ENCODE peak calls at places on chromosome 19, in eight cellular contexts. F, G, P, J, D, S, O and A are unnamed samples.
A peak's percentile ranks its signal among the peaks of the same experiment; 100 is the strongest.

GRCh38 chr19:2631213-2631821 is 71.2 kb downstream of the GNG7 start:
- DNase-seq in J (no peak), P (no peak), G (no peak), O (no peak), D (no peak), F (no peak), S (no peak), A (no peak)

GRCh38 chr19:29571181-29571580 is 34.9 kb upstream of the POP4 start:
- DNase-seq in P (no peak), G (no peak), O (no peak), D (no peak), S (no peak), F (no peak), J (no peak), A (no peak)

GRCh38 chr19:32037998-32038732 is 307.2 kb upstream of the ZNF507 start:
- DNase-seq in O (no peak), D (no peak), P (no peak), F (no peak), S (no peak), G (no peak), J (no peak), A (no peak)

GRCh38 chr19:3834349-3835054 is 34.3 kb downstream of the ZFR2 start:
- DNase-seq in F (no peak), G (no peak), P (no peak), O (no peak), J (no peak), S (no peak), D (no peak), A (no peak)

GRCh38 chr19:7004313-7004931 is 16.8 kb downstream of the MBD3L2B start:
- DNase-seq in S (peak; percentile 38), D (peak; percentile 11), P (no peak), J (peak; percentile 59), G (no peak), F (no peak), O (no peak), A (peak; percentile 37)

GRCh38 chr19:11881151-11881800 is 6.3 kb upstream of the ZNF69 start:
- DNase-seq in F (peak; percentile 69), P (peak; percentile 19), S (peak; percentile 73), O (peak; percentile 54), G (peak; percentile 51), D (peak; percentile 8), J (peak; percentile 81), A (peak; percentile 24)

GRCh38 chr19:32708457-32708856 is 11.1 kb upstream of the TDRD12 start:
- DNase-seq in D (no peak), J (no peak), F (no peak), P (no peak), G (no peak), O (peak; percentile 46), S (no peak), A (no peak)

GRCh38 chr19:33234092-33234491 is 8.4 kb upstream of the SLC7A10 start:
- DNase-seq in P (no peak), D (no peak), S (no peak), J (no peak), G (no peak), F (no peak), O (no peak), A (no peak)

GRCh38 chr19:41564515-41565383 is 11.2 kb upstream of the CEACAM21 start:
- DNase-seq in D (peak; percentile 69), O (no peak), S (no peak), J (peak; percentile 4), F (no peak), P (no peak), G (no peak), A (no peak)

GRCh38 chr19:18057557-18057956 is 29.2 kb downstream of the IL12RB1 start:
- DNase-seq in J (no peak), G (no peak), P (no peak), O (no peak), F (no peak), D (no peak), S (no peak), A (peak; percentile 52)

GRCh38 chr19:17011485-17011884 is 15.1 kb downstream of the CPAMD8 start:
- DNase-seq in S (no peak), G (no peak), O (no peak), P (no peak), J (no peak), D (no peak), F (no peak), A (no peak)

GRCh38 chr19:47417107-47417745 is 2.1 kb downstream of the MEIS3 start:
- DNase-seq in J (no peak), F (no peak), G (no peak), S (no peak), D (no peak), P (no peak), O (no peak), A (no peak)

GRCh38 chr19:17475541-17476115 is 5.3 kb downstream of the SLC27A1 start:
- DNase-seq in P (no peak), S (no peak), D (no peak), G (no peak), O (no peak), J (no peak), F (no peak), A (no peak)

GRCh38 chr19:49362926-49363264 is 679 bp upstream of the TEAD2 start:
- DNase-seq in J (no peak), G (no peak), P (no peak), S (no peak), D (peak; percentile 40), F (peak; percentile 84), O (no peak), A (no peak)

GRCh38 chr19:18910010-18910409 is 9.2 kb downstream of the COPE start:
- DNase-seq in P (no peak), O (no peak), G (no peak), S (no peak), D (no peak), F (no peak), J (no peak), A (no peak)

GRCh38 chr19:21202865-21203494 is 61.1 kb downstream of the ZNF431 start:
- DNase-seq in S (peak; percentile 6), J (peak; percentile 68), P (no peak), F (no peak), G (no peak), O (peak; percentile 16), D (peak; percentile 54), A (peak; percentile 23)

GRCh38 chr19:48329167-48329891 is 4.0 kb downstream of the EMP3 start:
- DNase-seq in D (no peak), G (peak; percentile 19), S (peak; percentile 52), F (no peak), O (peak; percentile 41), J (peak; percentile 39), P (no peak), A (peak; percentile 45)

GRCh38 chr19:5997371-5997770 is 19.4 kb upstream of the RANBP3 start:
- DNase-seq in F (no peak), G (no peak), D (peak; percentile 50), P (no peak), J (no peak), S (no peak), O (no peak), A (no peak)

GRCh38 chr19:40234429-40235237 is 8.1 kb upstream of the CCNP start:
- DNase-seq in O (no peak), F (no peak), P (no peak), D (no peak), S (no peak), J (no peak), G (no peak), A (no peak)

GRCh38 chr19:38266070-38266469 is 1.7 kb downstream of the SPINT2 start:
- DNase-seq in G (no peak), D (no peak), F (no peak), J (peak; percentile 19), O (no peak), S (no peak), P (no peak), A (peak; percentile 92)

GRCh38 chr19:48444933-48445194 is 919 bp upstream of the GRWD1 start:
- DNase-seq in P (no peak), D (no peak), F (no peak), O (no peak), J (no peak), S (no peak), G (no peak), A (peak; percentile 73)

GRCh38 chr19:31235806-31236205 is 113.4 kb downstream of the TSHZ3 start:
- DNase-seq in P (no peak), G (no peak), O (no peak), D (no peak), F (no peak), S (no peak), J (no peak), A (no peak)

GRCh38 chr19:39126593-39127187 is 1.1 kb downstream of the PAK4 start:
- DNase-seq in J (peak; percentile 47), G (no peak), S (no peak), O (no peak), D (no peak), F (no peak), P (no peak), A (no peak)

GRCh38 chr19:45001087-45001739 is at the start of gene RELB:
- DNase-seq in D (peak; percentile 96), F (peak; percentile 99), S (peak; percentile 99), P (peak; percentile 94), O (peak; percentile 95), G (peak; percentile 98), J (peak; percentile 82), A (peak; percentile 54)

GRCh38 chr19:30895946-30896345 is 453.3 kb downstream of the TSHZ3 start:
- DNase-seq in D (no peak), J (no peak), P (no peak), G (no peak), F (no peak), S (no peak), O (no peak), A (no peak)

GRCh38 chr19:5948697-5949564 is 29.0 kb downstream of the RANBP3 start:
- DNase-seq in D (no peak), S (no peak), G (no peak), J (peak; percentile 71), F (no peak), O (peak; percentile 36), P (no peak), A (no peak)

GRCh38 chr19:12521996-12522395 is 29.3 kb downstream of the ZNF564 start:
- DNase-seq in S (no peak), J (peak; percentile 7), G (no peak), O (no peak), D (no peak), P (no peak), F (no peak), A (peak; percentile 20)

GRCh38 chr19:37975071-37975470 is 68.1 kb downstream of the SIPA1L3 start:
- DNase-seq in O (no peak), D (no peak), G (no peak), S (peak; percentile 52), J (no peak), P (no peak), F (peak; percentile 55), A (no peak)

GRCh38 chr19:2171349-2172145 is 7.8 kb downstream of the DOT1L start:
- DNase-seq in S (peak; percentile 91), G (peak; percentile 54), F (no peak), D (peak; percentile 14), J (peak; percentile 43), P (peak; percentile 84), O (peak; percentile 79), A (peak; percentile 81)

GRCh38 chr19:7478843-7479227 is 10.0 kb downstream of the PEX11G start:
- DNase-seq in D (no peak), O (no peak), S (no peak), F (no peak), J (no peak), G (no peak), P (no peak), A (no peak)

GRCh38 chr19:18587561-18587960 is 1.0 kb upstream of the REX1BD start:
- DNase-seq in D (no peak), P (no peak), O (no peak), G (no peak), F (no peak), J (no peak), S (no peak), A (no peak)

GRCh38 chr19:5805465-5806132 is 732 bp downstream of the NRTN start:
- DNase-seq in O (peak; percentile 52), D (peak; percentile 92), G (peak; percentile 57), S (peak; percentile 83), J (peak; percentile 91), F (no peak), P (peak; percentile 40), A (peak; percentile 68)

GRCh38 chr19:31963741-31964140 is 381.7 kb upstream of the ZNF507 start:
- DNase-seq in G (no peak), P (no peak), F (no peak), D (no peak), O (no peak), S (no peak), J (no peak), A (no peak)